ENCODE peak calls at places on chromosomes 11 and 22, in nine cellular contexts. A, C, V, D, F, J, H, Z and L are unnamed samples.

GRCh38 chr11:67406969-67407699 is 3.3 kb downstream of the TBC1D10C start:
- DNase-seq in H (peak; percentile 64), V (no peak), A (peak; percentile 68), J (no peak), Z (no peak), D (no peak), F (peak; percentile 62), C (no peak), L (no peak)

GRCh38 chr22:22744412-22745224 is 100.2 kb downstream of the GGTLC2 start:
- DNase-seq in D (no peak), V (no peak), Z (no peak), F (no peak), H (no peak), A (no peak), C (no peak), J (no peak), L (no peak)

GRCh38 chr22:25763239-25763777 is 21.3 kb downstream of the MYO18B start:
- DNase-seq in D (no peak), J (no peak), A (no peak), H (no peak), F (no peak), C (no peak), V (no peak), Z (no peak), L (no peak)

GRCh38 chr11:129215506-129216245 is 23.6 kb upstream of the ARHGAP32 start:
- DNase-seq in A (no peak), D (no peak), C (no peak), Z (peak; percentile 54), V (peak; percentile 74), H (no peak), F (no peak), J (no peak), L (no peak)

GRCh38 chr11:26931248-26931631 is 62.7 kb upstream of the FIBIN start:
- DNase-seq in D (no peak), F (no peak), A (no peak), V (no peak), C (no peak), Z (no peak), J (no peak), H (no peak), L (no peak)

GRCh38 chr22:28800308-28801041 is at the start of gene XBP1:
- DNase-seq in F (peak; percentile 98), D (peak; percentile 96), C (peak; percentile 95), J (peak; percentile 90), Z (peak; percentile 91), V (peak; percentile 98), H (peak; percentile 96), A (peak; percentile 89), L (peak; percentile 97)

GRCh38 chr11:10581481-10582019 is 13.1 kb upstream of the LYVE1 start:
- DNase-seq in A (no peak), J (peak; percentile 43), Z (no peak), F (no peak), C (peak; percentile 36), D (no peak), V (no peak), H (peak; percentile 59), L (peak; percentile 50)

GRCh38 chr11:94036096-94036495 is 14.9 kb downstream of the HEPHL1 start:
- DNase-seq in V (no peak), Z (no peak), D (no peak), F (no peak), H (no peak), C (no peak), J (peak; percentile 50), A (no peak), L (no peak)

GRCh38 chr11:115885446-115885978 is 381.3 kb upstream of the CADM1 start:
- DNase-seq in V (peak; percentile 73), H (no peak), C (no peak), J (no peak), Z (no peak), F (no peak), A (no peak), D (no peak), L (no peak)

GRCh38 chr22:18042685-18043084 is 18.3 kb upstream of the MICAL3 start:
- DNase-seq in C (no peak), Z (no peak), J (peak; percentile 35), V (no peak), D (no peak), F (no peak), A (no peak), H (no peak), L (peak; percentile 65)

GRCh38 chr11:79439893-79440450 is 858 bp downstream of the TENM4 start:
- DNase-seq in H (peak; percentile 46), F (peak; percentile 82), Z (peak; percentile 55), A (no peak), D (peak; percentile 45), V (peak; percentile 74), J (no peak), C (peak; percentile 34), L (no peak)

GRCh38 chr11:70244698-70245097 is 25.8 kb upstream of the PPFIA1 start:
- DNase-seq in J (peak; percentile 56), V (no peak), C (no peak), A (no peak), D (no peak), F (no peak), H (no peak), Z (no peak), L (no peak)

GRCh38 chr11:111735262-111736116 is 30.7 kb downstream of the PPP2R1B start:
- DNase-seq in Z (no peak), J (peak; percentile 99), C (peak; percentile 84), V (no peak), A (no peak), H (peak; percentile 73), F (peak; percentile 78), D (peak; percentile 82), L (peak; percentile 79)

GRCh38 chr22:19336133-19337075 is 44.9 kb upstream of the CLTCL1 start:
- DNase-seq in Z (no peak), C (no peak), V (no peak), F (no peak), J (no peak), A (no peak), D (no peak), H (peak; percentile 52), L (no peak)

GRCh38 chr11:504053-504993 is 2.7 kb downstream of the RNH1 start:
- DNase-seq in Z (no peak), H (no peak), F (peak; percentile 80), V (no peak), J (no peak), C (peak; percentile 52), D (peak; percentile 51), A (no peak), L (peak; percentile 38)

GRCh38 chr22:29715240-29715639 is 4.6 kb upstream of the CABP7 start:
- DNase-seq in C (no peak), D (no peak), H (no peak), F (no peak), J (no peak), Z (no peak), V (no peak), A (no peak), L (no peak)

GRCh38 chr11:69076129-69076791 is 27.5 kb downstream of the TPCN2 start:
- DNase-seq in C (no peak), A (no peak), F (no peak), D (no peak), V (no peak), Z (no peak), H (no peak), J (peak; percentile 44), L (no peak)

DNA sequence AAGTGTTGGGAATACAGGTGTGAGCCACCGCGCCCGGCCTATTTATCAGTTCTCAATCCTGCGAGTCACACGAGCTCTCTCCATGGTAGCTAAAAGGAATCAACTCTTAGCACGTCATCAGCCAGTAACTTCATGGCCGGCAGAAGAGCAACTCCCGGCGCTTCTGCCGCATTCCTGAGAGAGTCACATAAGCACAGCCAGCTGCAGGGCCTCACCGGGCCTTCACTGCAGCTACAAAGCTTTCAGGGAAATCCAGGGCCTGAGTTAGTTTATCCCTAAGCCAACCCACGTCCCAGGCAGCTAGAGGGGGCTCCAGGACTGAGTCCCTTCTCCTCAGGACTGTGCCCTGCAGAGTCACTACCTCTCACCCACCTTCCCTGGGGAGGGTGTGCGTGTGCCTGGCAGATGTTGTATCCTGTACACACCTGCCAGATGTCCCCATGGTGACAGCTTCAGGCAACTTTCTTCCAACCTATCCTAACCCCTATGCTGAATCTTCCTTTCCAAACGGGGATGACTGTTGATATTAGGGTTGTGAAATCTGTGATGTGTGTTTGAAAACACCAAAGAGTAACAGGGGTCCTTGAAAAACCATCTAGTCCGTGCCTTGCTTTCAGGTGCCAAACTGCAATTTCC is 45.9 kb upstream of the ARFGAP3 start:
- DNase-seq in F (no peak), J (no peak), D (peak; percentile 31), C (no peak), H (no peak), A (no peak), Z (peak; percentile 44), V (peak; percentile 68), L (no peak)
- TF ChIP-seq CTCF in F (no peak), J (no peak), D (no peak), C (no peak), H (no peak), A (no peak), Z (peak; percentile 27), V (peak; percentile 37), L (no peak)

GRCh38 chr11:117621226-117621625 is 175.8 kb downstream of the DSCAML1 start:
- DNase-seq in V (no peak), H (no peak), D (no peak), F (no peak), J (peak; percentile 56), Z (no peak), C (no peak), A (peak; percentile 3), L (no peak)
- TF ChIP-seq CTCF in V (peak; percentile 55), H (peak; percentile 39), D (no peak), F (no peak), J (peak; percentile 83), Z (peak; percentile 77), C (peak; percentile 21), A (peak; percentile 81), L (no peak)

DNA sequence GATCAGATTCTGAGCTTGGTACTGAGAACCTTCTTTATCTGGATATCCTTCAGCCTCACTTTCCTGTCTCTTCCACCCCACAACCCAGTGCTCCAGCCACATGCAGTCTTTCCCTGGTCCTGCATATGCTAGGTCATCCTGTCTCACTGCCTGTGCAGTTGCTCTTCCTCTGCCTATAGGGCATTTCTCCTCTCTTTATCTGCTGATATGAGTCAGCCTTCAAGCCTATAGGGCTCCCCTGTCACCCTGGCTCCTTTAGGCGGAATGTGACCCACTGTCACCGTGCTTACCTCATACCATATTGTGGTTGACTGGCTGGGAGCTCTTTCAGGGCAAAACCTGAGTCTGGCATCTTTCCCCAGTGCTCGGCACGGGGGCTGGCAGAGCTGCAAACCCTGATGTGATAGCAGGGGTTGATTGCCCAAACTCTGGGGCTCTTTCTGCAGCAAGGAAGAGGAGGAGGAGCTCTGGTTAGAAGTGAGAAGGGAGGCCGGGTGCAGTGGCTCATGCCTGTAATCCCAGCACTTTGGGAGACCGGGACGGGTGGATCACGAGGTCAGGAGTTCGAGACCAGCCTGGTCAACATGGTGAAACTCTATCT is 26.3 kb downstream of the MEI1 start:
- DNase-seq in V (no peak), F (no peak), H (no peak), C (no peak), D (no peak), Z (no peak), A (no peak), J (peak; percentile 15), L (no peak)
- TF ChIP-seq CTCF in V (no peak), F (no peak), H (no peak), C (no peak), D (no peak), Z (no peak), A (no peak), J (no peak), L (no peak)

DNA sequence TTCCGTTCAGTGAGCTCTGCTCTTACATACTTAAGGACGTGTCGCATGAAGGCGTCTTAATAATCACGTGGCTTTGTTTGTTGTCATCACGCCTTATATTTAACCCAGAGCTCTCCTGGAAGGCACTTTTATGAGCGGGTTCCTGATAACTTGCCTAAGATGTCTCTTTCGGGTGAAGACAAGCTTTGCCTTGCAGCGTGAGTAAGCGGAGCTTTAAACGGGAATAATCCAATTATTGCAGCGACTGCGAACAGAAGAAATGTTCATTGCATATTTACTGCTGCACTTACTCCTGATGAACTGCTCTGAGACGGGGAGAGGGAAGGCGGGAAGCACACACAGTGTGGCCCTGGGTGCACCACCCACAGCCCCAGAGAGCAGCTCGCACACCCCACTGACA is 1128.1 kb downstream of the BRD1 start:
- DNase-seq in D (no peak), C (no peak), F (no peak), Z (no peak), H (no peak), V (peak; percentile 63), J (no peak), A (no peak), L (no peak)
- TF ChIP-seq CTCF in D (no peak), C (no peak), F (no peak), Z (no peak), H (no peak), V (no peak), J (no peak), A (no peak), L (no peak)